ENCODE peak calls at places on chromosomes 7 and 10, in six cellular contexts. V, D, T, I, F and A are unnamed samples.

GRCh38 chr10:51422311-51423120 is 276.9 kb downstream of the CSTF2T start:
- DNase-seq in I (peak; percentile 68), D (peak; percentile 66), V (peak; percentile 67), F (peak; percentile 55), T (peak; percentile 76), A (no peak)

GRCh38 chr7:40673285-40673684 is 538.5 kb downstream of the SUGCT start:
- DNase-seq in D (peak; percentile 58), F (no peak), T (peak; percentile 93), V (no peak), I (no peak), A (no peak)

GRCh38 chr7:101899616-101900015 is 82.2 kb downstream of the CUX1 start:
- DNase-seq in T (no peak), I (no peak), D (no peak), V (no peak), F (no peak), A (no peak)

GRCh38 chr10:62647375-62648092 is 157.0 kb upstream of the ADO start:
- DNase-seq in T (no peak), I (no peak), D (no peak), V (no peak), F (no peak), A (no peak)

GRCh38 chr10:17029581-17030271 is 99.9 kb downstream of the CUBN start:
- DNase-seq in T (peak; percentile 87), I (peak; percentile 59), D (peak; percentile 92), V (no peak), F (no peak), A (no peak)

GRCh38 chr7:148238926-148239325 is 351.6 kb upstream of the C7orf33 start:
- DNase-seq in T (no peak), F (no peak), V (no peak), D (no peak), I (peak; percentile 39), A (no peak)

GRCh38 chr7:26087321-26088091 is 64.5 kb upstream of the NFE2L3 start:
- DNase-seq in I (peak; percentile 78), V (no peak), T (no peak), F (no peak), D (no peak), A (no peak)

GRCh38 chr7:100693312-100694195 is 496 bp downstream of the GIGYF1 start:
- DNase-seq in D (no peak), I (no peak), T (no peak), V (no peak), F (peak; percentile 30), A (no peak)

GRCh38 chr7:24715661-24716479 is 41.4 kb downstream of the GSDME start:
- DNase-seq in D (peak; percentile 61), F (peak; percentile 71), T (peak; percentile 66), V (peak; percentile 56), I (peak; percentile 36), A (no peak)

GRCh38 chr10:121974535-121975294 is at the start of gene NSMCE4A:
- DNase-seq in F (peak; percentile 39), T (peak; percentile 71), D (peak; percentile 76), V (peak; percentile 88), I (peak; percentile 75), A (peak; percentile 65)

GRCh38 chr10:132232553-132232949 is 45.8 kb downstream of the DPYSL4 start:
- DNase-seq in V (no peak), F (no peak), T (no peak), D (no peak), I (peak; percentile 36), A (no peak)

GRCh38 chr7:121485457-121486243 is 89.5 kb upstream of the FAM3C start:
- DNase-seq in V (no peak), T (no peak), D (no peak), F (no peak), I (peak; percentile 93), A (no peak)

GRCh38 chr7:102152672-102153585 is 133.7 kb upstream of the SH2B2 start:
- DNase-seq in V (peak; percentile 63), I (peak; percentile 99), F (peak; percentile 91), D (peak; percentile 93), T (peak; percentile 63), A (no peak)

GRCh38 chr7:16646427-16647081 is 573 bp downstream of the BZW2 start:
- DNase-seq in I (peak; percentile 43), F (no peak), D (peak; percentile 36), T (no peak), V (no peak), A (no peak)

GRCh38 chr7:16644624-16644986 is 949 bp downstream of the ANKMY2 start:
- DNase-seq in I (no peak), D (peak; percentile 73), T (peak; percentile 47), V (no peak), F (no peak), A (no peak)

GRCh38 chr7:16644987-16645592 is 464 bp downstream of the ANKMY2 start:
- DNase-seq in T (no peak), F (no peak), I (no peak), D (peak; percentile 57), V (peak; percentile 52), A (no peak)

GRCh38 chr7:16644157-16644556 is 1.4 kb downstream of the ANKMY2 start:
- DNase-seq in V (no peak), F (no peak), T (no peak), I (no peak), D (no peak), A (no peak)

DNA sequence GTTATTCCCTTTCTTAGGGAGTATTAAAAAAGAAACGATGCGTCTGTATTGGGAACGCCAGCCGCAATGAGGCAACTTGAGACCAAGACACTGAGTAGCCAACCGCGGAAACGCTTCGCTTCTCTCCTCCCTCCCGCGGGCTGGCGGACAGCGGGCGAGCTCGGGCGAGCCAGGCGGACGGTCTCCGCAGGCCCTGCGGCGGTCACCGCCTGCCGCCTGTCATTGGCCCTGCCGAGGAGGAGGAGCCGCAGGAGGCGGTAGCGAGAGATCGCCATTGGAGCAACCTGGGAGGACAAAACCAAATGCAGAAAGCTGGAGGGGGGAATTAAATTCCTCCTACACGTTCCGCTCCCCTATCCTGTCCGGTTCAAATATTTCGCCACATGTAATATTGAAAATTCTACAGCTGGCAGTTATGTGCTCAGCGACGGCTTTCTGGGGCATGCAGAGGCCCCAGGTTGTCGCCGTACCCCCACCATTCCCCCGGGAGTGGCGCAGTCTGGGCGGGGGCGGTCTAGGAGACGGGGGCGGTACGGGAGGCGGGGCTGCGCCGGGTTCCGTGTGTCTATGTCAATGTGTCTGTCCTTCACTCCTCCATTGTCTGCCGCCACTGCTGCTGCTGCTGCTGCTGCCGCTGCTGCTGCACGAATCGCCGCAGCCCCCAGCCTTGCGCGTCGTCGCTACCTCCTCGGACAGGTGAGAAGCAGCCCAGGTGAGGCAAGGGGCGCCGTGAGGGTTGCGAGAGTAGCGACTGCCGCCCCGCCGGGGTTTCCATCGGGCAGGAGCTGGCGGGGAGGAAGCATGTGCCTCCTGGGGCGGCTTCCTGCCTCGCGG is at the start of the genes ANKMY2 and BZW2:
- DNase-seq in F (peak; percentile 96), D (peak; percentile 97), I (peak; percentile 98), V (peak; percentile 89), T (peak; percentile 97), A (peak; percentile 94)
- H3K18ac ChIP-seq in F (peak within 1 kb of the TSS; percentile 96), D (peak within 1 kb of the TSS; percentile 86), I (peak within 1 kb of the TSS; percentile 100), V (no peak within 1 kb of the TSS), T (peak within 1 kb of the TSS; percentile 84), A (peak within 1 kb of the TSS; percentile 100)

GRCh38 chr7:84040365-84040764 is 154.2 kb downstream of the SEMA3A start:
- DNase-seq in V (no peak), D (no peak), T (no peak), I (no peak), F (no peak), A (peak; percentile 86)

GRCh38 chr7:84042110-84042539 is 152.5 kb downstream of the SEMA3A start:
- DNase-seq in D (peak; percentile 89), T (peak; percentile 84), V (no peak), I (peak; percentile 46), F (no peak), A (no peak)

GRCh38 chr7:84039432-84039831 is 155.2 kb downstream of the SEMA3A start:
- DNase-seq in I (no peak), T (no peak), D (no peak), V (no peak), F (no peak), A (no peak)

GRCh38 chr7:84043661-84044191 is 150.9 kb downstream of the SEMA3A start:
- DNase-seq in V (no peak), I (no peak), F (no peak), T (no peak), D (no peak), A (no peak)

DNA sequence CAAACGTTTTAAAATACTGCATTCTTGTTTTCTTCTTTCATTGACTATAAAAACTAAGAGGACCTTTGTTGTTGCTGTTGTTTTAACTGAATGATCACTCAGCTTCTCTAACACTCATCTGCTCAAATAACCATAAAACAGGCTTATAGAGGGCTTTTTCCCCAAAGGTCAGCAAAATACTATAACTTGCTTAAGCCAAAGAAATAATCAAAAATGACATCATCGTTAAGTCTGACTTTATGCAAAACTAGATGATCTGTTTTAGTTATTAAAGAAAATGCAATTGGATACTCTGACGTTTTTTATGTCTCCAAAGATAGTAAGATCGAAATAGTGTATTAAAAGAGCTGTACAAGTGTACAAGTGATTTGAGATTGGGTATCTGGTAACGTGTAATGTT is 152.9 kb downstream of the SEMA3A start:
- DNase-seq in T (no peak), I (no peak), V (no peak), F (no peak), D (no peak), A (no peak)
- H2AFZ ChIP-seq in T (no peak overlapping the region), I (no peak overlapping the region), V (no peak overlapping the region), F (no peak overlapping the region), D (no peak overlapping the region), A (no peak overlapping the region)

GRCh38 chr10:74823791-74824183 is 2.6 kb upstream of the KAT6B start:
- DNase-seq in V (no peak), T (peak; percentile 23), F (no peak), I (no peak), D (no peak), A (no peak)

GRCh38 chr10:74825033-74825370 is 1.4 kb upstream of the KAT6B start:
- DNase-seq in I (no peak), T (no peak), F (peak; percentile 44), D (peak; percentile 26), V (peak; percentile 70), A (peak; percentile 41)

GRCh38 chr10:74822583-74823089 is 3.8 kb upstream of the KAT6B start:
- DNase-seq in I (no peak), D (no peak), V (no peak), F (no peak), T (peak; percentile 83), A (no peak)

GRCh38 chr10:74825371-74826141 is 844 bp upstream of the KAT6B start:
- DNase-seq in I (peak; percentile 42), T (no peak), V (peak; percentile 80), D (no peak), F (no peak), A (peak; percentile 75)

GRCh38 chr10:74824184-74825032 is 2.0 kb upstream of the KAT6B start:
- DNase-seq in T (no peak), D (no peak), F (peak; percentile 36), I (no peak), V (peak; percentile 55), A (no peak)
- H3K18ac ChIP-seq in T (peak overlapping the region; percentile 87), D (peak overlapping the region; percentile 94), F (peak overlapping the region; percentile 6), I (peak overlapping the region; percentile 91), V (peak overlapping the region; percentile 93), A (peak overlapping the region; percentile 100)

GRCh38 chr10:49038711-49039110 is 76.6 kb downstream of the VSTM4 start:
- DNase-seq in T (no peak), F (no peak), D (no peak), I (no peak), V (no peak), A (no peak)

GRCh38 chr10:49035920-49036319 is 79.4 kb downstream of the VSTM4 start:
- DNase-seq in V (peak; percentile 8), T (no peak), F (no peak), D (no peak), I (no peak), A (no peak)

GRCh38 chr10:49037187-49037586 is 78.1 kb downstream of the VSTM4 start:
- DNase-seq in D (no peak), F (no peak), T (peak; percentile 56), I (no peak), V (no peak), A (no peak)

GRCh38 chr10:49034925-49035324 is 80.4 kb downstream of the VSTM4 start:
- DNase-seq in V (peak; percentile 17), I (no peak), T (no peak), D (no peak), F (no peak), A (no peak)

GRCh38 chr10:49036638-49037037 is 78.7 kb downstream of the VSTM4 start:
- DNase-seq in F (no peak), T (no peak), V (peak; percentile 7), D (no peak), I (no peak), A (no peak)
- H2AFZ ChIP-seq in F (no peak overlapping the region), T (no peak overlapping the region), V (no peak overlapping the region), D (no peak overlapping the region), I (no peak overlapping the region), A (no peak overlapping the region)